ENCODE peak calls at places on chromosomes 13 and 19, in six cellular contexts. S is ascending aorta; U is activated CD8-positive, alpha-beta T cell treated with anti-CD3 and anti-CD28 coated beads for 36 hours; V is AG09319; X is choroid plexus epithelial cell; L is lower lobe of right lung. O is an unnamed sample.

GRCh38 chr13:23740002-23740401 is 149.2 kb downstream of the MIPEP start:
- DNase-seq in S (no peak), U (no peak), V (no peak), X (no peak), L (no peak), O (no peak)

GRCh38 chr19:18414504-18415176 is 4.6 kb upstream of the SSBP4 start:
- DNase-seq in S (no peak), U (peak), V (no peak), X (peak), L (peak), O (no peak)

GRCh38 chr13:33775339-33776108 is 42.4 kb upstream of the RFC3 start:
- DNase-seq in S (no peak), U (no peak), V (no peak), X (no peak), L (no peak), O (no peak)

GRCh38 chr13:51292000-51292550 is 47.4 kb upstream of the SERPINE3 start:
- DNase-seq in S (no peak), U (no peak), V (peak), X (peak), L (no peak), O (no peak)

GRCh38 chr13:35838356-35838755 is 292.8 kb downstream of the DCLK1 start:
- DNase-seq in S (no peak), U (no peak), V (peak), X (peak), L (no peak), O (no peak)

GRCh38 chr13:31538067-31539042 is 201.0 kb upstream of the RXFP2 start:
- DNase-seq in S (no peak), U (no peak), V (no peak), X (peak), L (no peak), O (no peak)

GRCh38 chr13:77001963-77002587 is 10.2 kb downstream of the CLN5 start:
- DNase-seq in S (no peak), U (no peak), V (no peak), X (no peak), L (no peak), O (no peak)

GRCh38 chr19:32971012-32971595 is 654 bp downstream of the CEP89 start:
- DNase-seq in S (no peak), U (no peak), V (no peak), X (no peak), L (no peak), O (no peak)

GRCh38 chr19:39160523-39160861 is 34.9 kb downstream of the PAK4 start:
- DNase-seq in S (no peak), U (no peak), V (peak), X (peak), L (no peak), O (no peak)

GRCh38 chr19:49224856-49225255 is 67.3 kb downstream of the TRPM4 start:
- DNase-seq in S (no peak), U (peak), V (no peak), X (peak), L (no peak), O (no peak)

GRCh38 chr13:114304346-114305034 is 9.8 kb upstream of the CHAMP1 start:
- DNase-seq in S (no peak), U (no peak), V (no peak), X (no peak), L (no peak), O (no peak)

GRCh38 chr19:46979770-46980105 is 39.9 kb upstream of the NPAS1 start:
- DNase-seq in S (no peak), U (no peak), V (no peak), X (no peak), L (no peak), O (no peak)

GRCh38 chr13:40148742-40149141 is 493.3 kb downstream of the COG6 start:
- DNase-seq in S (no peak), U (no peak), V (no peak), X (no peak), L (no peak), O (no peak)

GRCh38 chr19:11767633-11768133 is 883 bp downstream of the ZNF441 start:
- DNase-seq in S (peak), U (peak), V (no peak), X (peak), L (peak), O (peak)

GRCh38 chr19:44644391-44645016 is 794 bp downstream of the PVR start:
- DNase-seq in S (no peak), U (peak), V (no peak), X (peak), L (peak), O (peak)

GRCh38 chr13:98984118-98984517 is 6.3 kb upstream of the DOCK9 start:
- DNase-seq in S (no peak), U (no peak), V (no peak), X (no peak), L (no peak), O (no peak)

GRCh38 chr19:38596057-38596981 is 21.4 kb downstream of the MAP4K1 start:
- DNase-seq in S (no peak), U (peak), V (no peak), X (peak), L (peak), O (no peak)

GRCh38 chr13:60679928-60680693 is 283.1 kb downstream of the TDRD3 start:
- DNase-seq in S (no peak), U (no peak), V (no peak), X (no peak), L (no peak), O (no peak)

GRCh38 chr13:25291691-25292090 is 4.4 kb upstream of the MTMR6 start:
- DNase-seq in S (no peak), U (no peak), V (no peak), X (no peak), L (no peak), O (no peak)

GRCh38 chr13:20822406-20822805 is 48.6 kb upstream of the EEF1AKMT1 start:
- DNase-seq in S (no peak), U (no peak), V (no peak), X (no peak), L (no peak), O (no peak)

GRCh38 chr13:86882835-86883234 is 788.3 kb upstream of the SLITRK5 start:
- DNase-seq in S (no peak), U (no peak), V (no peak), X (no peak), L (no peak), O (no peak)

GRCh38 chr13:44396963-44397580 is 23.4 kb downstream of the SERP2 start:
- DNase-seq in S (no peak), U (no peak), V (peak), X (peak), L (peak), O (no peak)

GRCh38 chr13:27379126-27379525 is 45.3 kb upstream of the GTF3A start:
- DNase-seq in S (no peak), U (no peak), V (no peak), X (no peak), L (no peak), O (no peak)

GRCh38 chr19:11570039-11570462 is 7.4 kb downstream of the ACP5 start:
- DNase-seq in S (no peak), U (no peak), V (no peak), X (no peak), L (no peak), O (no peak)

GRCh38 chr19:53813996-53814395 is 10.1 kb downstream of the NLRP12 start:
- DNase-seq in S (no peak), U (no peak), V (no peak), X (no peak), L (no peak), O (no peak)

DNA sequence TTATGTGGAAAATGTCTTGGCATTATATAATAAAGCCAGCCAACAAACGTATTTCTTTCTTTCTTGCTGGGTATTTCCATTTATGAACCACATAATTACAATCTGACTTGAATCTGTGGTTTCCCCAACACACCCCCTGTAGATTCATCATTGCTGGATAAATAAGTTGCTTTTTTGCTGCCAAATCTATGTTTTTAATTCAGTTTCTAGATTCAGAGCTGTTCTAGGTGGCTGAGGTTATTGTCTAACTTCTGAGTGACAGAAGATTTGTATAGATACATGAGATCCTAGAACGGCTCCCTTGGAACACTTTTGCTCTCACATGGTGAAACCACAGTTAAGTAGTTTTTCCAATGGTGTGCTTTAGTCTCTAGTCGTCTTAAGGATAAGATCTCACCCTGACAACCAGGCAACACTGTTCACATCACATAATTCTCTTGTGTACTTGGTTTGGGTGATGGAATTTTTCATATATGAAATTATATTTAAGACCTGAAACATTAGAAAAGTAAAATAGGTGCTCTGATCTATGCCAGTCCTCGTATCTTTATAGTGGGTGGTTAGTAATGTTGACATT is 239.1 kb downstream of the KLF12 start:
- DNase-seq in S (no peak), U (no peak), V (no peak), X (no peak), L (no peak), O (no peak)
- TF ChIP-seq CTCF in S (no peak), U (no peak), V (no peak), X (no peak), L (no peak), O (no peak)

DNA sequence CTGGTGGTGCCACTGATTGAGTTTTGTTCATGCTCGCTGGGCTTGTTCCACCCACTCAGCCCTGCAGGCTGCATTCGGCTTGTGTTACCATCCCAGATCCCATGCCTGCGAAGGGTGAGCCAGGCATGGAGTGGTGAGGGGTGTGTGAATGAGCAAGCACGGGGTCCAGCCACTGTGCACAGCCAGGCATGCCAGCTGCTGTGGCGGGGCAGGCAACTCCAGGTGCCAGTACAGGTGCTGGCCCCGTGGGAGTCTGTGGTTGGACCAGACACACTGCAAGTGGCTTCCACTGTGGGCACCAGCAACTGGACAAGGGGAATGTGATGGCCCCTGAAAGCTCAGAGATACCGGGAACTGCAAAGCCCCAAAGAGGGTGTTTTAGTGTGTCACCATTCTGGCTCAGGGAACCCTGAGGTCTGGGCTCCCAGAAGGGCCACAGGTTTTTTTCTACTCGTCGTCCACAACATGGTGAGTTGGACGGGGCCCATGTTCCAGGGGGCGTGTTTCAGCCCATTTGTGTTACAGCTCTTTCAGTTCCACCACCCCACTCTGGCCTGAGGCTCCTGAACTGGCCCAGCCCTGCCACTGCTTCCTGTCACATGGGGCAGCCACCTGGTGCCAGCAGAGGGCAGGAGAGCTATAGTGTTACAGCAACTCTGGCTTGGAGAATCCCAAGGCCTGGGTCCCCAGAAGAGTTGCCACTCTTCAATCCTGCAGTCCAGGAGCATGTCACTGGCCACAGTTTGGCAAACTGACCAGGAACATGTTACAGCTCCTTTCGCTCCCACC is 217.0 kb upstream of the OBI1 start:
- DNase-seq in S (no peak), U (peak), V (no peak), X (no peak), L (no peak), O (no peak)
- TF ChIP-seq CTCF in S (no peak), U (no peak), V (no peak), X (no peak), L (no peak), O (peak)

DNA sequence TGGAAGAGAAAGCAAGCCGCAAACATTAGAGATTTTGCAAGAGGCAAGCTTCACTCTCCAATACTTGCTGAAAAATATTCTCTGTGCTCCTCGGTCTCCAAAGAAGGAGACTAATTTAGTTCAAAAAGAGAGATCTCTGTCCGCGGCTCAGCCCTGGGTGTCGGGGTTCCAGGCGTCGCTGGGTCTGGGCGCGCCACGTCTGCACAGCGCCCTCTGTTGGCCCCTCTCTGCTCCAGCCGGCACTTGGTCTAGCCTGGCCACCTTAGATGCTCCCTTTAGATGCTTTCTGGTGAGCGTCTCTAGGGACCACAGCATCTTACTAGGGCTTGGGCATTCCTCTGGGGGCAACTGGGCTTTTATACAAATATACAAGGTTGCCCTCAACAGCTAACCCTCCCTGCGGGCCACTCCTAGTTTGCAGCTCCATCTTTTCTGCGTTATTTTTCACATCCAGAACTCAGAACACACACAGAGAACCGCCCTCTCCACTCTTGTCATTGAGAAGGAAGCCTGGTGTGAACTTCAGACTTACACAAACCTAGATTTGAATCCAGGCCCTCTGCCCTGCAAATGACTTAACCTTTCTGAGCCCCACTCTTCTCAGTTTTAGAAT is 78.3 kb downstream of the CYSLTR2 start:
- DNase-seq in S (no peak), U (peak), V (no peak), X (peak), L (peak), O (peak)
- TF ChIP-seq CTCF in S (peak), U (peak), V (peak), X (peak), L (peak), O (peak)

GRCh38 chr19:6668696-6669095 is 1.3 kb downstream of the TNFSF14 start:
- DNase-seq in S (no peak), U (peak), V (no peak), X (no peak), L (no peak), O (no peak)
- TF ChIP-seq CTCF in S (no peak), U (no peak), V (no peak), X (no peak), L (no peak), O (no peak)

GRCh38 chr19:3687774-3688706 is 12.2 kb downstream of the PIP5K1C start:
- DNase-seq in S (no peak), U (peak), V (no peak), X (peak), L (peak), O (peak)
- TF ChIP-seq CTCF in S (no peak), U (no peak), V (no peak), X (no peak), L (no peak), O (no peak)

DNA sequence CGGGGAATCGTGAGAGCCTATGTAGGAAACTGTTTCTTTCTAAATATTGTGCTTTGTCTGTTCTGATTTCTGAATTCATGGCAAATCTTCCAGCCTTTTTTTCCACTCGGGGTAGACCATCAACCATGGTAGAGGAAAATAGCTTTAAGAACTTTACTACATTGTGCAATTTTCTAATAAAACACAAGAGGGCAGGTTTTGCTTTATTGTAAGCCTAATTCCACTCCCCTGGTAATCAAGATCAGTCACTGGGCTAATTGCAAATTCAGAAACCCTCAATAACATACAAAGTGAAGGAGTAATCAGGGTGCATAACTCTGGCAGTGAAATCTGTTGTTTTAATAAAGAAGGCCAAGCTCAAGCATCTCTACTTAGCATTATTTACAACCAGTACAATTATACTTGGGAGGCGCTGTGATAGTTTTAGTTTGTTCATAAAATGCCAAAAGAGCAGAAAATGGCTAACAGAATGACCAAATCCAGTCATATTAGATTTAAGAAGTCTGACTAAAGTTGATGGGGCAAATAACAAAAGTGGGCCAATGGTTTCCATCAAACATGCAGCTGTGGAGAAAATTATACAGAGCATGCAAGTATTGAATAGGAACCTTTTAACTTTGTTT is 43.8 kb downstream of the DCT start:
- DNase-seq in S (no peak), U (no peak), V (peak), X (peak), L (no peak), O (peak)
- TF ChIP-seq CTCF in S (peak), U (peak), V (peak), X (peak), L (peak), O (peak)